ENCODE peak calls at places on chromosome 1, in nine cellular contexts. G is tibial nerve; U is H7; S is choroid plexus epithelial cell; V is substantia nigra; O is K562; M is GF-D8; W is mucosa of gallbladder; N is stimulated activated CD8-positive, alpha-beta memory T cell treated with anti-CD3 and anti-CD28 coated beads, Interleukin-15, amount 100 ng/mL, for 1 hour. X is an unnamed sample.

GRCh38 chr1:53617382-53618217 is 121.4 kb downstream of the GLIS1 start:
- DNase-seq in G (no peak), U (no peak), S (peak), V (no peak), O (no peak), M (no peak), W (no peak), N (no peak), X (no peak)

GRCh38 chr1:32336963-32337675 is 1.1 kb upstream of the MARCKSL1 start:
- DNase-seq in G (no peak), U (peak), S (peak), V (no peak), O (peak), M (peak), W (no peak), N (no peak), X (peak)

GRCh38 chr1:64343105-64343960 is 126.6 kb upstream of the CACHD1 start:
- DNase-seq in G (no peak), U (no peak), S (peak), V (no peak), O (no peak), M (no peak), W (no peak), N (no peak), X (no peak)

GRCh38 chr1:105909811-105910210 is 1146.7 kb upstream of the PRMT6 start:
- DNase-seq in G (no peak), U (peak), S (no peak), V (no peak), O (no peak), M (no peak), W (no peak), N (no peak), X (no peak)

GRCh38 chr1:212498243-212498642 is 65.5 kb downstream of the NENF start:
- DNase-seq in G (no peak), U (no peak), S (peak), V (no peak), O (no peak), M (no peak), W (no peak), N (no peak), X (no peak)

GRCh38 chr1:193019442-193020026 is 39.6 kb downstream of the UCHL5 start:
- DNase-seq in G (peak), U (no peak), S (peak), V (no peak), O (peak), M (no peak), W (no peak), N (no peak), X (no peak)

GRCh38 chr1:23196627-23197328 is 20.5 kb downstream of the HTR1D start:
- DNase-seq in G (no peak), U (no peak), S (peak), V (no peak), O (no peak), M (no peak), W (no peak), N (no peak), X (no peak)

GRCh38 chr1:92709738-92710137 is 75.2 kb downstream of the EVI5 start:
- DNase-seq in G (no peak), U (no peak), S (peak), V (no peak), O (no peak), M (no peak), W (no peak), N (no peak), X (no peak)

GRCh38 chr1:187063271-187063670 is 234.5 kb downstream of the PLA2G4A start:
- DNase-seq in G (no peak), U (no peak), S (no peak), V (no peak), O (no peak), M (no peak), W (no peak), N (no peak), X (no peak)